ENCODE peak calls at places on chromosomes 16 and 17, in ten cellular contexts. Y, A, R, X, Z, K, F, U, I and T are unnamed samples.

GRCh38 chr17:1752425-1752941 is 9.4 kb upstream of the SERPINF1 start:
- DNase-seq in R (no peak), A (no peak), Y (no peak), K (no peak), Z (no peak), F (no peak), X (peak), U (no peak), I (peak), T (no peak)

GRCh38 chr16:22381392-22381791 is 7.0 kb upstream of the CDR2 start:
- DNase-seq in K (no peak), R (no peak), F (no peak), Z (no peak), I (no peak), X (no peak), A (no peak), Y (no peak), U (no peak), T (no peak)

GRCh38 chr16:85475233-85475632 is 137.9 kb upstream of the GSE1 start:
- DNase-seq in Y (no peak), F (no peak), R (no peak), K (no peak), X (no peak), I (no peak), U (no peak), Z (no peak), A (no peak), T (no peak)

GRCh38 chr16:55372792-55373488 is 48.9 kb downstream of the IRX6 start:
- DNase-seq in I (no peak), Z (no peak), R (no peak), X (no peak), F (no peak), K (no peak), A (no peak), Y (peak), U (no peak), T (no peak)

GRCh38 chr16:31064882-31065461 is 9.1 kb downstream of the ZNF668 start:
- DNase-seq in K (peak), Z (peak), X (no peak), F (no peak), U (peak), Y (peak), I (no peak), A (no peak), R (peak), T (no peak)

GRCh38 chr17:18381158-18381952 is 3.8 kb downstream of the EVPLL start:
- DNase-seq in Y (no peak), K (no peak), U (peak), A (no peak), I (no peak), R (no peak), Z (no peak), X (no peak), F (no peak), T (no peak)

GRCh38 chr17:37493249-37494027 is 3.7 kb downstream of the DUSP14 start:
- DNase-seq in I (no peak), F (no peak), X (peak), K (peak), Y (no peak), U (no peak), R (no peak), A (no peak), Z (peak), T (no peak)

GRCh38 chr17:17527534-17527933 is 31.3 kb upstream of the RASD1 start:
- DNase-seq in R (no peak), I (no peak), Y (no peak), A (no peak), X (no peak), U (peak), Z (no peak), K (no peak), F (no peak), T (no peak)

GRCh38 chr17:68805609-68806008 is 149.6 kb downstream of the ABCA8 start:
- DNase-seq in Z (no peak), U (no peak), X (no peak), R (no peak), I (no peak), K (no peak), A (no peak), F (no peak), Y (no peak), T (no peak)

DNA sequence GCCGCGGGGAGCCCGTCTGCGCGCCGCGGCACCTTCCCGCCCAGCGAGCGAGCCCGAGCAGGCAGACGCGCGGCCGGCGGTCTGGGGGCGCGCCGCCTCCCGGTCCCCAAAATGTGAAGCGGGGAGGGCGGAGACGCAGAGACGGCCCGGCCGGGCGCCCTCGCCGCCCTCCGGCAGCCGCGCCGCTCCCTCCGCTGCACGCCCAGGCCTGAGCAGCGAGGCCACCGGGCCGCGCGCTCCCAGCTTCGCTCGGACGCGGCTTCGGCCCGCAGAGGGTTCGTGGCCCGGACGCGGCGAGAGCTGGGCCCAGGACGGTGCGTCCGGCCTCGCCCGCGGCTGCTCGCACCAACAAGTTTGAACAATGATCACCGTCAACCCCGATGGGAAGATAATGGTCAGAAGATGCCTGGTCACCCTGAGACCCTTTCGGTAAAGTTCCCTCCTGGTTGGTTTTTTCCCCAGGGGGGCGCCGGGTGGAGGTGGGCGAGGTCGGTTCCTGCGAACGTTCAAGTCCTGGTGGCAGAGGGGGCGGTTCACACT is 535 bp downstream of the MGAT5B start:
- DNase-seq in Z (no peak), F (no peak), A (no peak), R (no peak), U (no peak), K (no peak), Y (no peak), I (no peak), X (no peak), T (no peak)
- H3K4me3 ChIP-seq in Z (peak), F (peak), A (peak), R (peak), U (peak), K (peak), Y (peak), I (peak), X (peak), T (peak)

DNA sequence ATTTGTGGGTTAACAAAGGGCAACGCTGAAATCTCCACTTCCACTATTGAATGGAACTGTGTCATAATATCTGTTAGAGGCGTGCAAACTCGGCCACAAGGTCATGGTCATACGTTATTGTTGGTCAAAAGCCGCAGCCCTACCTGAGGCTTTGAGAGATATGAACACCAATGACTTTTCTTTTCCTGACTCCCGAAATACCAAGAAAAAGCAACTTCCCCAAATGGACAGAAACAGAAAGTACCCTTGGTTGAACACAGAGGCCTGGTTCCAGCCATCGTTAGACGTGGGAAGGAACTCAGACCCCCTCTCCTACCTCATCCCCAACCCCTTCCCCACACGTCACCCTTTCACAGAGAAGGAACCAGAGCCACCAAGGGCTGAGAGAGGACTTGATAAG is 1.4 kb upstream of the PIK3R5 start:
- DNase-seq in K (no peak), I (no peak), Y (no peak), Z (no peak), F (no peak), R (no peak), X (no peak), A (no peak), U (no peak), T (no peak)
- H3K4me3 ChIP-seq in K (no peak), I (no peak), Y (no peak), Z (no peak), F (no peak), R (no peak), X (no peak), A (no peak), U (no peak), T (no peak)

GRCh38 chr16:1508494-1509167 is 15.5 kb downstream of the TELO2 start:
- DNase-seq in K (no peak), Y (no peak), F (no peak), Z (no peak), A (no peak), R (no peak), U (no peak), I (no peak), X (no peak), T (no peak)
- H3K4me3 ChIP-seq in K (no peak), Y (no peak), F (no peak), Z (no peak), A (no peak), R (no peak), U (no peak), I (no peak), X (no peak), T (no peak)

DNA sequence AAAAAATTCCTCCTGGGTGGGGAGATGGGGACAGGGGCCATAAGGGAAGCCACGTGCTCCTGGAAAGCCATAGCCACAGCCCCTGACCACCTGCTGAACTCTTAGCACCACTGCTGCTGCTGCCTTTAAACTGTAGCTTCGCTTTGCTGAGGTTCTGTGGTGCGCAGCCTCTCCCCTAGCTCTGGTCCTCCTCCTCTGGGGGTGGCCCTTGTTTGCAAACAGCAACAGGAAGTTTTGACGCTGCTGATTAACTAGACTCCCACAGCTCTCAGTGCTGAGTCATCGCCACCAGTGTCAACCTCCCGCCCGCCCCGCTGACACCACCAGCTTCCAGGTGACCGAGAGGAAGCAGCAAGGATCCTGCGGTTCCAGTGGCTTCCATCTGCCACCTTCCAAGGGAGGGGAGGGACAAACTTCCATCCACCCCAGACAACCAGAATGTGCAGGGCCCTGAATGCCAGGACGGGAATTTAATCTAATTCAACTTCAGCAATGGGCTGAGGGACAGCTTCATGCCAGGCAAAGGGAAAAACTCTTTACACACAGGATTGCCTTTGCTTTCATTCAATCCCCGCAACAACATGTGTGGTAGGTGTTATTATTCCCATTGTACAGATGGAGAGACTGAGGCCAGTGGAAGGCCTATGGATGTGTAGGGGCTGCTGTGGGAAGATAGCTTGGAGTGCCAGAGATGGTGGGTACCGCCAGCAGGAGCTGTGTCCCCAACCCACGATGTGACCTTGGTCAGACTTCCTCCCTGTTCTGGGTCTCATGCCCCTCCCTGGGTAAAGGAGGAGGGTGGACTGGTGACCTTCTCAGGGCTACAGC is 8.1 kb upstream of the KIFC3 start:
- DNase-seq in F (peak), I (peak), K (no peak), Y (peak), R (peak), U (peak), Z (peak), A (no peak), X (peak), T (no peak)
- H3K4me3 ChIP-seq in F (no peak), I (no peak), K (no peak), Y (no peak), R (no peak), U (peak), Z (no peak), A (no peak), X (no peak), T (no peak)

GRCh38 chr16:86508947-86509758 is 1.2 kb upstream of the FOXF1 start:
- DNase-seq in R (no peak), I (no peak), F (no peak), U (peak), K (no peak), X (peak), Z (no peak), Y (peak), A (no peak), T (no peak)

GRCh38 chr16:86508028-86508946 is 2.0 kb upstream of the FOXF1 start:
- DNase-seq in A (no peak), Z (no peak), Y (no peak), U (no peak), X (no peak), K (no peak), R (no peak), F (no peak), I (no peak), T (no peak)

GRCh38 chr16:86511317-86512161 is 1.2 kb downstream of the FOXF1 start:
- DNase-seq in Z (no peak), U (peak), Y (no peak), R (no peak), I (no peak), F (no peak), X (no peak), A (no peak), K (no peak), T (no peak)

GRCh38 chr16:86510465-86511261 is at the start of gene FOXF1:
- DNase-seq in U (peak), X (no peak), R (no peak), Z (no peak), I (no peak), A (no peak), K (no peak), F (no peak), Y (no peak), T (no peak)

GRCh38 chr16:86509759-86510464 is 415 bp upstream of the FOXF1 start:
- DNase-seq in A (no peak), R (no peak), Y (peak), U (peak), K (no peak), I (peak), X (no peak), Z (peak), F (no peak), T (no peak)
- H3K4me3 ChIP-seq in A (peak), R (peak), Y (peak), U (peak), K (peak), I (peak), X (peak), Z (peak), F (no peak), T (peak)